ENCODE peak calls at places on chromosome 22, in ten cellular contexts. B is coronary artery, I is mesenchymal stem cell, J is neural crest cell, Y is nephron progenitor cell, K is posterior cingulate gyrus, S is GM10248, Q is NCI-H1436, D is T-cell, H is AG09309. L is an unnamed sample.

GRCh38 chr22:31488988-31489617 is 539 bp downstream of the EIF4ENIF1 start:
- DNase-seq in K (peak), Y (peak), Q (no peak), I (peak), J (peak), S (peak), B (peak), D (no peak), H (no peak), L (peak)

GRCh38 chr22:49880281-49880680 is 26.6 kb downstream of the ZBED4 start:
- DNase-seq in B (no peak), K (no peak), D (no peak), Y (no peak), Q (no peak), I (no peak), J (no peak), S (peak), H (no peak), L (peak)

GRCh38 chr22:38867124-38867455 is 4.9 kb downstream of the CBX6 start:
- DNase-seq in Q (no peak), B (no peak), S (no peak), H (no peak), J (no peak), D (no peak), Y (no peak), I (no peak), K (no peak), L (no peak)

GRCh38 chr22:17159504-17159951 is 451 bp upstream of the HDHD5 start:
- DNase-seq in Y (no peak), D (peak), K (peak), H (no peak), S (peak), B (peak), Q (peak), I (peak), J (no peak), L (no peak)

GRCh38 chr22:49788492-49788891 is 39.2 kb downstream of the BRD1 start:
- DNase-seq in D (no peak), H (no peak), J (no peak), Q (no peak), I (peak), S (no peak), Y (no peak), K (no peak), B (no peak), L (no peak)

GRCh38 chr22:38482662-38483308 is 14.9 kb downstream of the KDELR3 start:
- DNase-seq in B (no peak), Q (no peak), H (no peak), Y (no peak), J (no peak), K (no peak), D (no peak), S (no peak), I (no peak), L (no peak)

GRCh38 chr22:23305321-23305910 is 125.1 kb downstream of the BCR start:
- DNase-seq in I (peak), Q (no peak), J (no peak), H (peak), K (no peak), Y (no peak), S (no peak), B (peak), D (no peak), L (no peak)

GRCh38 chr22:50079689-50080465 is 5.3 kb downstream of the MLC1 start:
- DNase-seq in H (no peak), Q (no peak), D (no peak), J (no peak), K (no peak), Y (no peak), S (no peak), I (no peak), B (no peak), L (no peak)

GRCh38 chr22:27723708-27724107 is 77.8 kb downstream of the MN1 start:
- DNase-seq in J (no peak), I (no peak), B (no peak), Q (no peak), Y (no peak), S (no peak), D (no peak), K (no peak), H (no peak), L (no peak)

GRCh38 chr22:28034760-28035401 is 115.8 kb upstream of the PITPNB start:
- DNase-seq in D (peak), K (peak), I (peak), J (no peak), Y (no peak), S (no peak), H (no peak), Q (peak), B (peak), L (no peak)

L was measured in WTC11.